ENCODE peak calls at places on chromosome 16, in five cellular contexts. E is brain microvascular endothelial cell, C is BJ, P is Caco-2, K is body of pancreas. L is an unnamed sample.
A peak's percentile ranks its signal among the peaks of the same experiment; 100 is the strongest.

GRCh38 chr16:69566437-69567030 is 768 bp downstream of the NFAT5 start:
- DNase-seq in E (peak; percentile 44), C (no peak), P (peak; percentile 60), K (peak; percentile 54), L (no peak)

GRCh38 chr16:81797443-81797842 is 18.4 kb downstream of the PLCG2 start:
- DNase-seq in E (no peak), C (no peak), P (no peak), K (no peak), L (no peak)

GRCh38 chr16:31714899-31715504 is 158.6 kb upstream of the ZNF267 start:
- DNase-seq in E (no peak), C (no peak), P (no peak), K (no peak), L (no peak)

GRCh38 chr16:88505405-88506082 is 52.5 kb downstream of the ZFPM1 start:
- DNase-seq in E (no peak), C (no peak), P (no peak), K (peak; percentile 95), L (no peak)

GRCh38 chr16:49458656-49459445 is 85.2 kb downstream of the C16orf78 start:
- DNase-seq in E (no peak), C (no peak), P (peak; percentile 12), K (no peak), L (no peak)

GRCh38 chr16:75080205-75081029 is 36.2 kb downstream of the LDHD start:
- DNase-seq in E (peak; percentile 76), C (no peak), P (no peak), K (no peak), L (no peak)

GRCh38 chr16:67375161-67375560 is 18.1 kb downstream of the TPPP3 start:
- DNase-seq in E (no peak), C (no peak), P (no peak), K (no peak), L (no peak)

GRCh38 chr16:50254072-50254471 is 12.3 kb upstream of the ADCY7 start:
- DNase-seq in E (no peak), C (no peak), P (no peak), K (no peak), L (no peak)

GRCh38 chr16:82004651-82005490 is 6.4 kb downstream of the SDR42E1 start:
- DNase-seq in E (no peak), C (peak; percentile 24), P (no peak), K (peak; percentile 71), L (no peak)

GRCh38 chr16:59907671-59908070 is 1173.6 kb upstream of the GOT2 start:
- DNase-seq in E (no peak), C (no peak), P (no peak), K (no peak), L (no peak)

GRCh38 chr16:68037820-68038597 is 14.9 kb downstream of the DUS2 start:
- DNase-seq in E (no peak), C (no peak), P (no peak), K (no peak), L (no peak)

GRCh38 chr16:57991551-57992059 is 8.9 kb downstream of the ZNF319 start:
- DNase-seq in E (no peak), C (no peak), P (no peak), K (no peak), L (no peak)

GRCh38 chr16:73966851-73967250 is 329.8 kb upstream of the PSMD7 start:
- DNase-seq in E (no peak), C (no peak), P (no peak), K (no peak), L (no peak)

GRCh38 chr16:74709477-74709877 is 8.8 kb upstream of the MLKL start:
- DNase-seq in E (peak; percentile 49), C (peak; percentile 15), P (peak; percentile 83), K (peak; percentile 86), L (peak; percentile 64)

GRCh38 chr16:50671644-50672260 is 9.4 kb downstream of the SNX20 start:
- DNase-seq in E (peak; percentile 47), C (no peak), P (no peak), K (no peak), L (peak; percentile 11)

GRCh38 chr16:72910371-72910770 is 137.6 kb downstream of the ZFHX3 start:
- DNase-seq in E (no peak), C (no peak), P (no peak), K (no peak), L (no peak)

GRCh38 chr16:88905563-88905962 is 39.1 kb upstream of the PABPN1L start:
- DNase-seq in E (no peak), C (no peak), P (no peak), K (peak; percentile 35), L (no peak)

GRCh38 chr16:86901483-86901882 is 323.1 kb downstream of the FOXL1 start:
- DNase-seq in E (peak; percentile 69), C (no peak), P (no peak), K (peak; percentile 16), L (no peak)

GRCh38 chr16:4556112-4556511 is at the start of gene C16orf96:
- DNase-seq in E (peak; percentile 16), C (no peak), P (no peak), K (no peak), L (no peak)

GRCh38 chr16:53429221-53429943 is 4.9 kb upstream of the RBL2 start:
- DNase-seq in E (peak; percentile 63), C (no peak), P (no peak), K (peak; percentile 42), L (peak; percentile 58)

GRCh38 chr16:57301126-57301817 is 16.8 kb upstream of the PLLP start:
- DNase-seq in E (no peak), C (no peak), P (no peak), K (no peak), L (no peak)

GRCh38 chr16:67040906-67041305 is 12.0 kb downstream of the CBFB start:
- DNase-seq in E (peak; percentile 19), C (no peak), P (no peak), K (no peak), L (no peak)

GRCh38 chr16:89722392-89723278 is 1.3 kb downstream of the ZNF276 start:
- DNase-seq in E (peak; percentile 15), C (no peak), P (no peak), K (peak; percentile 42), L (peak; percentile 78)

GRCh38 chr16:86635181-86635580 is 56.8 kb downstream of the FOXL1 start:
- DNase-seq in E (peak; percentile 74), C (no peak), P (no peak), K (no peak), L (no peak)

GRCh38 chr16:15899538-15900100 is 11.2 kb upstream of the CEP20 start:
- DNase-seq in E (peak; percentile 60), C (peak; percentile 30), P (peak; percentile 73), K (peak; percentile 63), L (no peak)

GRCh38 chr16:11329080-11329491 is 16.2 kb upstream of the RMI2 start:
- DNase-seq in E (no peak), C (no peak), P (no peak), K (no peak), L (no peak)
- H3K4me3 ChIP-seq in E (peak overlapping the region; percentile 26), C (no peak overlapping the region), P (no peak overlapping the region), K (no peak overlapping the region), L (no peak overlapping the region)

GRCh38 chr16:17131351-17131750 is 339.4 kb downstream of the XYLT1 start:
- DNase-seq in E (no peak), C (no peak), P (no peak), K (no peak), L (no peak)

GRCh38 chr16:17134586-17134985 is 336.2 kb downstream of the XYLT1 start:
- DNase-seq in E (no peak), C (no peak), P (no peak), K (no peak), L (no peak)

GRCh38 chr16:17130733-17131132 is 340.0 kb downstream of the XYLT1 start:
- DNase-seq in E (no peak), C (no peak), P (no peak), K (no peak), L (no peak)

GRCh38 chr16:17135439-17135838 is 335.3 kb downstream of the XYLT1 start:
- DNase-seq in E (no peak), C (no peak), P (no peak), K (no peak), L (no peak)

GRCh38 chr16:17133851-17134250 is 336.9 kb downstream of the XYLT1 start:
- DNase-seq in E (no peak), C (no peak), P (no peak), K (no peak), L (no peak)
- H3K4me3 ChIP-seq in E (no peak overlapping the region), C (no peak overlapping the region), P (no peak overlapping the region), K (no peak overlapping the region), L (no peak overlapping the region)

GRCh38 chr16:62038225-62038624 is 2.0 kb upstream of the CDH8 start:
- DNase-seq in E (no peak), C (no peak), P (no peak), K (no peak), L (no peak)

GRCh38 chr16:62036101-62036806 is at the start of gene CDH8:
- DNase-seq in E (peak; percentile 36), C (no peak), P (no peak), K (no peak), L (no peak)

GRCh38 chr16:62035115-62036092 is 834 bp downstream of the CDH8 start:
- DNase-seq in E (no peak), C (no peak), P (no peak), K (no peak), L (no peak)

GRCh38 chr16:62038646-62039045 is 2.4 kb upstream of the CDH8 start:
- DNase-seq in E (no peak), C (no peak), P (no peak), K (no peak), L (no peak)

GRCh38 chr16:62036807-62037135 is 533 bp upstream of the CDH8 start:
- DNase-seq in E (no peak), C (no peak), P (no peak), K (no peak), L (no peak)
- H3K4me3 ChIP-seq in E (peak overlapping the region; percentile 37), C (no peak overlapping the region), P (no peak overlapping the region), K (no peak overlapping the region), L (no peak overlapping the region)

GRCh38 chr16:27314161-27314723 is 468 bp downstream of the IL4R start:
- DNase-seq in E (peak; percentile 97), C (peak; percentile 31), P (no peak), K (peak; percentile 57), L (no peak)

GRCh38 chr16:27311897-27312303 is 1.9 kb upstream of the IL4R start:
- DNase-seq in E (no peak), C (no peak), P (peak; percentile 37), K (no peak), L (no peak)

GRCh38 chr16:27311449-27311831 is 2.3 kb upstream of the IL4R start:
- DNase-seq in E (no peak), C (no peak), P (no peak), K (no peak), L (no peak)

GRCh38 chr16:27313422-27314160 is at the start of gene IL4R:
- DNase-seq in E (peak; percentile 80), C (no peak), P (peak; percentile 88), K (peak; percentile 78), L (peak; percentile 46)

DNA sequence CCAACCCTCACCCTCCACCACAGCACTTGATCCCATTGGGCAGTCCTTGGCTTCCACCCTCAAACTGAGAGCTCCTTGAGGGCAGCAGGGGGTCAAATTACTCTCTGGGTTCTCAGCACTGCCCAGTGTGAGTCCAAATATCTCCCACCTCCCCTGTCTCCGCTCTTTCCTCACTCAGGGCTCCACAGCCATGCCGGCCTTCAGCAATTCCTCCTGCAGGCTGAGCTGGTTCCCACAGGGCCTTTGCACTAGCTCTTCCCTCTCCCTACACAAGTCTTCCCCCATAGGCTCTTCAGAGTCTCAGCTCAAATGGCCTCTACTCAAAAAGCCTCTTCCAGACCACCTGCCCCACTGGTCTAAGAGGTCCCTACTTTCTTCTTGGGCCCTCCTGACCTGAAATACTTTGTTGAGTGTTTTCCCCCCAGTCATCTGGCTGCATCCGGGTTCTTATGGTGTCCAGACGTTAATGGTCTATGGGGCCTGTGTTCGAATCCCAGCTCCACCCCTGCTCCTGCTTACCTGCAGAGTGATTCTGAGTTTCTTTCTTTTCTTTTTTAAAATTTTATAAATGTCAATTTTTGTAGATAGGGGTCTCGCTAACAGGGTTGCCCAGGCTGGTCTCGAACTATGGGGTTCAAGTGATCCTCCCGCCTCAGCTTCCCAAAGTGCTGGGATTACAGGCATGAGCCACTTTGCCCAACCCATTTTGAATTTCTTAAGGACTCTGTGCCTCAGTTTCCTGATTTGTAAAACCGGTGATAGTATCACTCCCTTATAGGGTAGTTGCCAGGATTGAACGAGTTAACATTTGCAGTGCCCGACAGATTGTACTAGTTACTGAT is 973 bp upstream of the IL4R start:
- DNase-seq in E (no peak), C (no peak), P (no peak), K (no peak), L (no peak)
- H3K4me3 ChIP-seq in E (peak overlapping the region; percentile 85), C (peak overlapping the region; percentile 74), P (peak overlapping the region; percentile 83), K (no peak overlapping the region), L (peak overlapping the region; percentile 58)